ENCODE peak calls at places on chromosomes 6 and 20, in eight cellular contexts. X, A, G, V, J, R, I and H are unnamed samples.

GRCh38 chr6:87436435-87436834 is 28.7 kb downstream of the CFAP206 start:
- DNase-seq in X (no peak), A (peak), G (peak), V (peak), J (peak), R (peak), I (peak), H (peak)

GRCh38 chr6:3911614-3912336 is 62.6 kb downstream of the FAM50B start:
- DNase-seq in X (no peak), A (no peak), G (no peak), V (peak), J (no peak), R (no peak), I (no peak), H (peak)

GRCh38 chr6:10644225-10644624 is 50.2 kb downstream of the C6orf52 start:
- DNase-seq in X (no peak), A (no peak), G (no peak), V (no peak), J (no peak), R (no peak), I (no peak), H (no peak)

GRCh38 chr20:1871807-1872455 is 23.3 kb upstream of the SIRPA start:
- DNase-seq in X (no peak), A (no peak), G (no peak), V (no peak), J (no peak), R (no peak), I (no peak), H (no peak)

GRCh38 chr20:44405785-44406571 is 50.5 kb downstream of the HNF4A start:
- DNase-seq in X (no peak), A (no peak), G (no peak), V (no peak), J (no peak), R (no peak), I (no peak), H (no peak)

GRCh38 chr6:131761061-131761761 is 46.6 kb upstream of the ENPP1 start:
- DNase-seq in X (no peak), A (no peak), G (no peak), V (peak), J (no peak), R (no peak), I (no peak), H (peak)

GRCh38 chr6:19210849-19211590 is 626.1 kb upstream of the ID4 start:
- DNase-seq in X (no peak), A (no peak), G (peak), V (no peak), J (no peak), R (no peak), I (peak), H (peak)

GRCh38 chr6:8108031-8108660 is 5.8 kb upstream of the EEF1E1 start:
- DNase-seq in X (no peak), A (no peak), G (no peak), V (peak), J (no peak), R (no peak), I (no peak), H (peak)

GRCh38 chr20:49914310-49915117 is 815 bp downstream of the SPATA2 start:
- DNase-seq in X (no peak), A (no peak), G (peak), V (no peak), J (no peak), R (no peak), I (peak), H (peak)

GRCh38 chr6:157679605-157680580 is 143.2 kb upstream of the SNX9 start:
- DNase-seq in X (no peak), A (no peak), G (no peak), V (no peak), J (no peak), R (no peak), I (peak), H (no peak)

GRCh38 chr20:60867589-60867988 is 384.5 kb upstream of the CDH4 start:
- DNase-seq in X (no peak), A (no peak), G (no peak), V (no peak), J (no peak), R (no peak), I (no peak), H (no peak)

GRCh38 chr6:361411-362132 is 30.0 kb upstream of the IRF4 start:
- DNase-seq in X (no peak), A (no peak), G (no peak), V (no peak), J (no peak), R (no peak), I (no peak), H (no peak)

GRCh38 chr20:33602826-33603590 is 59.1 kb upstream of the C20orf144 start:
- DNase-seq in X (no peak), A (no peak), G (no peak), V (peak), J (no peak), R (no peak), I (peak), H (no peak)

GRCh38 chr6:3324262-3324942 is 65.7 kb downstream of the PSMG4 start:
- DNase-seq in X (no peak), A (peak), G (no peak), V (peak), J (no peak), R (no peak), I (no peak), H (peak)

GRCh38 chr20:11159728-11160127 is 485.9 kb upstream of the JAG1 start:
- DNase-seq in X (no peak), A (no peak), G (no peak), V (peak), J (no peak), R (no peak), I (no peak), H (no peak)

GRCh38 chr20:32632461-32633354 is 41.0 kb downstream of the C20orf203 start:
- DNase-seq in X (no peak), A (no peak), G (no peak), V (no peak), J (no peak), R (no peak), I (no peak), H (no peak)